ENCODE peak calls at places on chromosomes 4 and X, in ten cellular contexts. D, C, W, I, N, P, M, O, S and E are unnamed samples.

GRCh38 chr4:98546910-98547544 is 111.4 kb downstream of the TSPAN5 start:
- DNase-seq in W (no peak), D (no peak), S (peak; percentile 63), P (no peak), N (peak; percentile 61), M (no peak), O (no peak), C (peak; percentile 82), I (no peak), E (no peak)

GRCh38 chrX:148522006-148522405 is 21.6 kb downstream of the AFF2 start:
- DNase-seq in N (no peak), D (no peak), S (no peak), M (no peak), I (no peak), P (no peak), C (no peak), O (no peak), W (no peak), E (no peak)

GRCh38 chr4:44221407-44221806 is 227.2 kb downstream of the KCTD8 start:
- DNase-seq in S (no peak), D (no peak), O (no peak), W (no peak), C (no peak), M (no peak), N (no peak), I (no peak), P (no peak), E (no peak)

GRCh38 chr4:74057588-74057987 is 19.1 kb upstream of the CXCL3 start:
- DNase-seq in P (no peak), I (no peak), W (no peak), M (no peak), D (no peak), O (no peak), C (no peak), S (no peak), N (no peak), E (no peak)

GRCh38 chrX:2188316-2188715 is 312.5 kb downstream of the DHRSX start:
- DNase-seq in O (peak; percentile 26), W (no peak), N (no peak), M (no peak), I (no peak), S (no peak), D (no peak), P (no peak), C (no peak), E (no peak)

GRCh38 chrX:149610511-149610910 is 15.4 kb upstream of the HSFX2 start:
- DNase-seq in N (no peak), M (no peak), W (no peak), I (no peak), C (no peak), O (no peak), P (no peak), S (no peak), D (no peak), E (no peak)

GRCh38 chrX:16148896-16149295 is 18.4 kb upstream of the MAGEB17 start:
- DNase-seq in D (no peak), N (no peak), W (no peak), I (no peak), P (no peak), S (no peak), O (no peak), C (no peak), M (no peak), E (no peak)

GRCh38 chr4:184283659-184284335 is 66.1 kb upstream of the ENPP6 start:
- DNase-seq in C (no peak), W (no peak), O (no peak), M (peak; percentile 61), N (peak; percentile 55), D (no peak), S (no peak), I (no peak), P (no peak), E (no peak)

GRCh38 chr4:181647396-181648107 is 595.6 kb upstream of the TENM3 start:
- DNase-seq in M (no peak), P (no peak), O (no peak), C (peak; percentile 24), I (no peak), N (no peak), S (no peak), D (no peak), W (no peak), E (peak; percentile 67)

GRCh38 chrX:102985182-102985581 is 48.1 kb downstream of the RAB40AL start:
- DNase-seq in D (no peak), I (no peak), C (no peak), M (no peak), O (no peak), N (no peak), P (no peak), W (no peak), S (no peak), E (no peak)
- H3K4me3 ChIP-seq in D (no peak overlapping the region), I (no peak overlapping the region), C (no peak overlapping the region), M (no peak overlapping the region), O (no peak overlapping the region), N (no peak overlapping the region), P (no peak overlapping the region), W (no peak overlapping the region), S (no peak overlapping the region), E (no peak overlapping the region)

GRCh38 chrX:30870572-30870971 is 18.5 kb downstream of the TAB3 start:
- DNase-seq in W (no peak), C (no peak), S (no peak), N (no peak), O (no peak), I (no peak), M (no peak), P (no peak), D (no peak), E (no peak)

GRCh38 chrX:30876367-30876766 is 12.7 kb downstream of the TAB3 start:
- DNase-seq in P (no peak), M (no peak), C (no peak), S (no peak), W (no peak), O (no peak), D (no peak), N (no peak), I (no peak), E (no peak)

GRCh38 chrX:30875957-30876356 is 13.1 kb downstream of the TAB3 start:
- DNase-seq in C (peak; percentile 72), M (no peak), D (no peak), P (no peak), I (peak; percentile 46), N (no peak), O (no peak), S (no peak), W (no peak), E (peak; percentile 64)

GRCh38 chrX:30880058-30880457 is 9.0 kb downstream of the TAB3 start:
- DNase-seq in S (no peak), D (no peak), C (no peak), W (no peak), M (no peak), O (no peak), P (no peak), N (no peak), I (no peak), E (no peak)

GRCh38 chrX:30874851-30875250 is 14.2 kb downstream of the TAB3 start:
- DNase-seq in N (no peak), O (no peak), S (no peak), D (no peak), I (no peak), W (no peak), P (no peak), M (no peak), C (peak; percentile 1), E (no peak)
- H3K4me3 ChIP-seq in N (no peak overlapping the region), O (no peak overlapping the region), S (no peak overlapping the region), D (no peak overlapping the region), I (no peak overlapping the region), W (no peak overlapping the region), P (no peak overlapping the region), M (no peak overlapping the region), C (no peak overlapping the region), E (no peak overlapping the region)

GRCh38 chrX:53398216-53398615 is 24.2 kb downstream of the SMC1A start:
- DNase-seq in M (no peak), O (no peak), D (no peak), W (no peak), P (no peak), I (no peak), C (no peak), N (no peak), S (no peak), E (no peak)

GRCh38 chrX:53395605-53396298 is 26.7 kb downstream of the SMC1A start:
- DNase-seq in P (no peak), S (no peak), O (no peak), W (no peak), M (no peak), I (no peak), N (no peak), D (no peak), C (no peak), E (no peak)
- H3K4me3 ChIP-seq in P (no peak overlapping the region), S (no peak overlapping the region), O (no peak overlapping the region), W (no peak overlapping the region), M (no peak overlapping the region), I (no peak overlapping the region), N (no peak overlapping the region), D (no peak overlapping the region), C (no peak overlapping the region), E (no peak overlapping the region)

GRCh38 chrX:153968255-153968654 is 3.4 kb downstream of the HCFC1 start:
- DNase-seq in C (no peak), D (no peak), M (no peak), P (no peak), O (no peak), W (no peak), I (no peak), N (no peak), S (no peak), E (no peak)

GRCh38 chrX:153968754-153969124 is 2.9 kb downstream of the HCFC1 start:
- DNase-seq in N (no peak), O (no peak), D (no peak), M (no peak), S (no peak), W (no peak), I (no peak), P (peak; percentile 35), C (no peak), E (no peak)

GRCh38 chrX:153966841-153967535 is 4.6 kb downstream of the HCFC1 start:
- DNase-seq in O (no peak), S (no peak), P (no peak), I (no peak), D (no peak), W (no peak), N (no peak), M (no peak), C (no peak), E (no peak)

GRCh38 chrX:153966283-153966688 is 5.3 kb downstream of the HCFC1 start:
- DNase-seq in O (no peak), C (no peak), N (no peak), D (no peak), P (no peak), S (no peak), I (no peak), M (peak; percentile 55), W (no peak), E (no peak)

DNA sequence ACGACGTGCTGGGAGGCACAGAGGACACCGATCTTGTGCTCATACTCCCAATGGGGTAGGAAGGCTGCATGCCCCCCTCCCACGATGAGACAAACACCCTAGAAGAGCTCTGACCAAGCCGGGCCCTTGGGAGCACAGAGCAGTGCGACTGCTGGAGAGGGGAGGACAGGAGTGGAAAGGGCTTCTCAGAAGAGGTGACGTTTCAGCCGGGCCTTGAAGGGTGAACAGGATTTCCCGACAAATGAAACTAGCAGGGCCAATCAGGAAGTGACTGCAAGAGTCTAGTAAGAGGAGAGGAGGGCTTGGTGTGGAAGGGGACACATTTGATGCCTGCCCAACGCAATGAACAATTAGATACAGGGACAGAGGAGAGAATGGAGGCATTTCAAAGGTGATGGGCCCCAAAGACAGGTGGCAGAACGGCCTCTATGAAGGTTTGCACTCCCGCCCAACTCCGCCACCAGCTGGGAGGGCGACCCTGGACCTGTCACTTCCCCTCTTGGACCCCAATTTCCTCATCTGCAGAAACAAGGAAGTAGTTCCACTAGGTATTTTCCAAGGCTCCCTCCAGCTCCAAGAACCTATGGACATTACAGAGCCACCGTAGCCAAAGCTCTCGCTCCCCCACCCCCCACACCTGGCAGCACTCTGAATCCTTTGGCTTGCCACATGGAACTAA is 3.9 kb downstream of the HCFC1 start:
- DNase-seq in S (no peak), I (no peak), M (no peak), P (no peak), N (no peak), C (no peak), D (no peak), W (no peak), O (no peak), E (no peak)
- H3K4me3 ChIP-seq in S (peak overlapping the region; percentile 85), I (no peak overlapping the region), M (peak overlapping the region; percentile 75), P (no peak overlapping the region), N (no peak overlapping the region), C (no peak overlapping the region), D (no peak overlapping the region), W (peak overlapping the region; percentile 83), O (no peak overlapping the region), E (no peak overlapping the region)